ENCODE peak calls at places on chromosomes 4 and X, in four cellular contexts. One of them, this sample, is unnamed.

GRCh38 chr4:27714073-27714472 is 853.4 kb downstream of the STIM2 start:
- DNase-seq in adrenal gland: no peak
- DNase-seq in HFFc6: no peak
- DNase-seq in neural crest cell: no peak
- DNase-seq in this sample: no peak

GRCh38 chrX:84729809-84730208 is 227.6 kb upstream of the HDX start:
- DNase-seq in HFFc6: peak; percentile 2
- DNase-seq in neural crest cell: peak; percentile 2
- DNase-seq in adrenal gland: no peak
- DNase-seq in this sample: no peak

GRCh38 chrX:13220916-13221315 is 98.9 kb downstream of the ATXN3L start:
- DNase-seq in HFFc6: peak; percentile 55
- DNase-seq in neural crest cell: no peak
- DNase-seq in adrenal gland: no peak
- DNase-seq in this sample: no peak

GRCh38 chr4:82268050-82268825 is 105.6 kb downstream of the HNRNPD start:
- DNase-seq in adrenal gland: peak; percentile 62
- DNase-seq in HFFc6: peak; percentile 38
- DNase-seq in neural crest cell: peak; percentile 44
- DNase-seq in this sample: no peak

GRCh38 chr4:25031077-25031606 is 396 bp upstream of the LGI2 start:
- DNase-seq in neural crest cell: peak; percentile 25
- DNase-seq in adrenal gland: no peak
- DNase-seq in HFFc6: no peak
- DNase-seq in this sample: no peak

GRCh38 chr4:17168571-17168970 is 270.1 kb upstream of the LDB2 start:
- DNase-seq in adrenal gland: no peak
- DNase-seq in HFFc6: peak; percentile 44
- DNase-seq in neural crest cell: no peak
- DNase-seq in this sample: no peak

GRCh38 chrX:13087322-13088154 is 43.1 kb upstream of the FAM9C start:
- DNase-seq in neural crest cell: no peak
- DNase-seq in adrenal gland: no peak
- DNase-seq in HFFc6: no peak
- DNase-seq in this sample: no peak

GRCh38 chr4:38044060-38044459 is 83.9 kb downstream of the PTTG2 start:
- DNase-seq in HFFc6: no peak
- DNase-seq in neural crest cell: no peak
- DNase-seq in adrenal gland: no peak
- DNase-seq in this sample: no peak

GRCh38 chrX:69740317-69740716 is 124.4 kb downstream of the EDA start:
- DNase-seq in adrenal gland: no peak
- DNase-seq in neural crest cell: no peak
- DNase-seq in HFFc6: no peak
- DNase-seq in this sample: no peak

GRCh38 chrX:124530803-124531202 is 184.4 kb downstream of the SH2D1A start:
- DNase-seq in neural crest cell: no peak
- DNase-seq in HFFc6: no peak
- DNase-seq in adrenal gland: no peak
- DNase-seq in this sample: no peak

GRCh38 chr4:176467011-176467410 is 147.2 kb downstream of the SPCS3 start:
- DNase-seq in adrenal gland: no peak
- DNase-seq in neural crest cell: no peak
- DNase-seq in HFFc6: peak; percentile 83
- DNase-seq in this sample: no peak

GRCh38 chrX:29671426-29671825 is 543.9 kb upstream of the MAGEB2 start:
- DNase-seq in adrenal gland: no peak
- DNase-seq in neural crest cell: no peak
- DNase-seq in HFFc6: no peak
- DNase-seq in this sample: no peak

GRCh38 chr4:2338754-2339457 is 77.0 kb upstream of the MXD4 start:
- DNase-seq in adrenal gland: no peak
- DNase-seq in HFFc6: no peak
- DNase-seq in neural crest cell: no peak
- DNase-seq in this sample: peak; percentile 33

GRCh38 chrX:20019672-20020365 is 29.0 kb upstream of the BCLAF3 start:
- DNase-seq in neural crest cell: no peak
- DNase-seq in adrenal gland: no peak
- DNase-seq in HFFc6: no peak
- DNase-seq in this sample: no peak

GRCh38 chr4:139007640-139008039 is 7.9 kb upstream of the NOCT start:
- DNase-seq in HFFc6: no peak
- DNase-seq in neural crest cell: no peak
- DNase-seq in adrenal gland: no peak
- DNase-seq in this sample: no peak

GRCh38 chrX:109936114-109936513 is 66.8 kb upstream of the TMEM164 start:
- DNase-seq in HFFc6: peak; percentile 50
- DNase-seq in adrenal gland: no peak
- DNase-seq in neural crest cell: no peak
- DNase-seq in this sample: no peak

GRCh38 chr4:7280906-7281305 is 88.6 kb downstream of the SORCS2 start:
- DNase-seq in neural crest cell: no peak
- DNase-seq in HFFc6: peak; percentile 33
- DNase-seq in adrenal gland: no peak
- DNase-seq in this sample: no peak

GRCh38 chr4:87089368-87089767 is 131.1 kb downstream of the KLHL8 start:
- DNase-seq in adrenal gland: no peak
- DNase-seq in HFFc6: no peak
- DNase-seq in neural crest cell: no peak
- DNase-seq in this sample: no peak

GRCh38 chr4:186949847-186950246 is 226.2 kb upstream of the FAT1 start:
- DNase-seq in neural crest cell: no peak
- DNase-seq in HFFc6: no peak
- DNase-seq in adrenal gland: no peak
- DNase-seq in this sample: no peak

GRCh38 chr4:186946140-186946539 is 222.5 kb upstream of the FAT1 start:
- DNase-seq in HFFc6: no peak
- DNase-seq in adrenal gland: no peak
- DNase-seq in neural crest cell: no peak
- DNase-seq in this sample: no peak

GRCh38 chr4:186946682-186947294 is 223.1 kb upstream of the FAT1 start:
- DNase-seq in adrenal gland: no peak
- DNase-seq in neural crest cell: no peak
- DNase-seq in HFFc6: no peak
- DNase-seq in this sample: no peak

GRCh38 chr4:186952709-186953108 is 229.1 kb upstream of the FAT1 start:
- DNase-seq in neural crest cell: no peak
- DNase-seq in HFFc6: no peak
- DNase-seq in adrenal gland: no peak
- DNase-seq in this sample: no peak

GRCh38 chr4:186948361-186949291 is 225.0 kb upstream of the FAT1 start:
- DNase-seq in neural crest cell: peak; percentile 41
- DNase-seq in adrenal gland: no peak
- DNase-seq in HFFc6: peak; percentile 67
- DNase-seq in this sample: no peak
- TF ChIP-seq CTCF in neural crest cell: peak; percentile 55
- TF ChIP-seq CTCF in adrenal gland: no peak
- TF ChIP-seq CTCF in HFFc6: peak; percentile 75
- TF ChIP-seq CTCF in this sample: peak; percentile 35

DNA sequence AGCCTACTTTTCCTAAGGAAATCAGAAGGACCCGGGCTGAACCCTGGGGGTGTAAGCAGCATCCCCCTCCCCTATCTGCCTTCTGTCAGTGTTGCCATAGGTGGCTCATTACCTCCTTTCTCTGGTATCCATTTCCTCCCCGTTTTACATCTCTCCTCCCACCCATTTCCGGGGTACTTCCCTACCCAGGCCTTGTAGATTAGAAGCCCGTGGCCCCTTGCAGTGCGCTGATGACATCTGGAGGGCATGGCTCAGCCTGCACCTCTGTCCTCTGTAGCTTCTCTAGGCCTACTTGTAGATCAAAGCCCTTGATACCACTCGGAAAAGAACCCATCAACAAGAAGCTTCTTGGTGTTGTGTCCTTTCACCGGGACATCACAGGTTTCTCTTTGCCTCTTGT is 71.8 kb downstream of the NBDY start:
- DNase-seq in neural crest cell: no peak
- DNase-seq in HFFc6: no peak
- DNase-seq in adrenal gland: no peak
- DNase-seq in this sample: no peak
- TF ChIP-seq CTCF in neural crest cell: no peak
- TF ChIP-seq CTCF in HFFc6: no peak
- TF ChIP-seq CTCF in adrenal gland: no peak
- TF ChIP-seq CTCF in this sample: no peak

GRCh38 chrX:107845625-107846024 is 20.0 kb downstream of the MID2 start:
- DNase-seq in neural crest cell: no peak
- DNase-seq in HFFc6: no peak
- DNase-seq in adrenal gland: no peak
- DNase-seq in this sample: no peak

GRCh38 chrX:107851215-107851614 is 25.5 kb downstream of the MID2 start:
- DNase-seq in adrenal gland: no peak
- DNase-seq in neural crest cell: no peak
- DNase-seq in HFFc6: peak; percentile 1
- DNase-seq in this sample: no peak

DNA sequence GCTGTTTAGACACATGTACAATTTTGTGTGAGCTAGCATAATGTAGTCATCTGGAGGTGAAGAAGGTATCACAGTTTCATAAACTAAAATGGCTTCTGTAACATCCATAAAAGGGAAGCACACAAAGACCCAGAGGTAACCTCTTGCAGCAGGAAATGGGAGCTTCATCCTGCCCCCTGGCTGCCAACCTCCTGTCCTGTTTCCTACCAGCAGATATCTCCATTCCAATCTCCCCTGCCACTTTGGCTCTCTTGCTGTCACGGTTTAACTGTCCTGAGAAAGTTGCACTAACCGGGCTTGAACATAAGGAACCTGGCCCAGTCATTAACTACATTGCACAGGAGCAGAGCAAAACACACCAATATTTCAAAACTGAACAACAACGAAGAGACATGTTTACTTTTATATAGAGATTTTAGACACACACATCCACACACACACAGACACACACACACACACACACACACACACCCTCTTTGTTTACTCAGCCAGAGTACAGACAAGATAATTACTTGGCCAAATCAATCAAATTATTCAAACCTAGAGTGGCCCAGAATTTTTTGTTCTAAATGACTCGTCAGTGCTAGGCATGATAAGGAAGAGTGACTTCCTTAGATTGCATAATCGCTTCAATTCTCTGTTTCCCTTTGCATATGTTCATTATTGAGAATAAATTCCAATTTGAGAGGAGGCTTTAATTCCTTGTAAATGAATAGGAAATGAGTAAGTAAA is 24.2 kb downstream of the MID2 start:
- DNase-seq in adrenal gland: no peak
- DNase-seq in neural crest cell: no peak
- DNase-seq in HFFc6: no peak
- DNase-seq in this sample: no peak
- TF ChIP-seq CTCF in adrenal gland: peak; percentile 10
- TF ChIP-seq CTCF in neural crest cell: no peak
- TF ChIP-seq CTCF in HFFc6: no peak
- TF ChIP-seq CTCF in this sample: no peak

GRCh38 chr4:71130827-71131603 is 137.6 kb downstream of the DCK start:
- DNase-seq in HFFc6: peak; percentile 85
- DNase-seq in neural crest cell: no peak
- DNase-seq in adrenal gland: no peak
- DNase-seq in this sample: no peak
- TF ChIP-seq CTCF in HFFc6: peak; percentile 55
- TF ChIP-seq CTCF in neural crest cell: no peak
- TF ChIP-seq CTCF in adrenal gland: no peak
- TF ChIP-seq CTCF in this sample: no peak

GRCh38 chr4:26474551-26474950 is 15.7 kb downstream of the CCKAR start:
- DNase-seq in neural crest cell: no peak
- DNase-seq in HFFc6: no peak
- DNase-seq in adrenal gland: no peak
- DNase-seq in this sample: no peak

GRCh38 chr4:26475716-26476115 is 14.6 kb downstream of the CCKAR start:
- DNase-seq in HFFc6: no peak
- DNase-seq in adrenal gland: no peak
- DNase-seq in neural crest cell: no peak
- DNase-seq in this sample: no peak

GRCh38 chr4:26478330-26478729 is 12.0 kb downstream of the CCKAR start:
- DNase-seq in neural crest cell: no peak
- DNase-seq in adrenal gland: no peak
- DNase-seq in HFFc6: no peak
- DNase-seq in this sample: no peak

GRCh38 chr4:26476545-26476944 is 13.7 kb downstream of the CCKAR start:
- DNase-seq in adrenal gland: no peak
- DNase-seq in HFFc6: no peak
- DNase-seq in neural crest cell: no peak
- DNase-seq in this sample: no peak

DNA sequence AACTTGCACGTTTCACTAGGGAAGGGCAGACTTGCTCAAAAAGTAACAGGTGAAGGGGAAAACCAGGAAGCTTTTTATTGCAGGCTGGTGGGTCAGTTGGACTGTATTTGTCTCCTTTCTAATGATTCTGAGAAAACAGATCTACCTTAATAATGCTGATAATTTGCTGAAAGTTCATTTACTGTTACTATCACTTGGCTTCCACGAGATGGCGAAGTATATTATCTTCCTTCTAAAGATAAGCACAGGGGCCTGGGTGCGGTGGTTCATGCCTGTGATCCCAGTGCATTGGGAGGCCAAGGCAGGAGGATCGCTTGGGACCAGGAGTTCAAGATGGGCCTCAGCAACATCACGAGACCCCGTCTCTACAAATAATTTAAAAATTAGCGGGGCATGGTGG is 16.4 kb downstream of the CCKAR start:
- DNase-seq in neural crest cell: no peak
- DNase-seq in HFFc6: no peak
- DNase-seq in adrenal gland: no peak
- DNase-seq in this sample: no peak
- TF ChIP-seq CTCF in neural crest cell: no peak
- TF ChIP-seq CTCF in HFFc6: no peak
- TF ChIP-seq CTCF in adrenal gland: no peak
- TF ChIP-seq CTCF in this sample: no peak

GRCh38 chr4:185656467-185656890 is 121.2 kb upstream of the PDLIM3 start:
- DNase-seq in adrenal gland: peak; percentile 78
- DNase-seq in neural crest cell: no peak
- DNase-seq in HFFc6: peak; percentile 34
- DNase-seq in this sample: no peak
- TF ChIP-seq CTCF in adrenal gland: peak; percentile 44
- TF ChIP-seq CTCF in neural crest cell: peak; percentile 38
- TF ChIP-seq CTCF in HFFc6: peak; percentile 48
- TF ChIP-seq CTCF in this sample: no peak

GRCh38 chrX:118218079-118218478 is 101.5 kb upstream of the KLHL13 start:
- DNase-seq in neural crest cell: no peak
- DNase-seq in HFFc6: no peak
- DNase-seq in adrenal gland: no peak
- DNase-seq in this sample: no peak

GRCh38 chrX:118218940-118219339 is 102.3 kb upstream of the KLHL13 start:
- DNase-seq in neural crest cell: no peak
- DNase-seq in adrenal gland: no peak
- DNase-seq in HFFc6: no peak
- DNase-seq in this sample: no peak

GRCh38 chrX:118216086-118216485 is 99.5 kb upstream of the KLHL13 start:
- DNase-seq in adrenal gland: no peak
- DNase-seq in neural crest cell: no peak
- DNase-seq in HFFc6: no peak
- DNase-seq in this sample: no peak

GRCh38 chrX:118215346-118215745 is 98.7 kb upstream of the KLHL13 start:
- DNase-seq in neural crest cell: no peak
- DNase-seq in HFFc6: no peak
- DNase-seq in adrenal gland: no peak
- DNase-seq in this sample: no peak

GRCh38 chrX:118216488-118216887 is 99.9 kb upstream of the KLHL13 start:
- DNase-seq in neural crest cell: no peak
- DNase-seq in adrenal gland: no peak
- DNase-seq in HFFc6: no peak
- DNase-seq in this sample: no peak
- TF ChIP-seq CTCF in neural crest cell: no peak
- TF ChIP-seq CTCF in adrenal gland: no peak
- TF ChIP-seq CTCF in HFFc6: no peak
- TF ChIP-seq CTCF in this sample: no peak

This sample was measured in mesothelial cell of epicardium.